ENCODE peak calls at places on chromosomes 3 and 15, in five cellular contexts. Z, E, F, M and Q are unnamed samples.

GRCh38 chr15:73688455-73688854 is 4.3 kb downstream of the CD276 start:
- DNase-seq in E (no peak), F (no peak), Z (no peak), M (no peak), Q (no peak)

GRCh38 chr15:62068071-62068786 is 1.5 kb downstream of the C2CD4A start:
- DNase-seq in E (peak; percentile 33), M (peak; percentile 29), F (peak; percentile 65), Z (no peak), Q (no peak)

GRCh38 chr3:69536306-69537020 is 150.6 kb upstream of the FRMD4B start:
- DNase-seq in F (no peak), M (no peak), E (no peak), Z (no peak), Q (no peak)

GRCh38 chr3:123880998-123881561 is 3.1 kb downstream of the MYLK start:
- DNase-seq in M (peak; percentile 41), E (no peak), Z (no peak), F (peak; percentile 35), Q (no peak)

GRCh38 chr3:189766416-189766815 is 135.2 kb downstream of the TP63 start:
- DNase-seq in F (no peak), E (no peak), M (no peak), Z (no peak), Q (peak; percentile 35)

GRCh38 chr15:96334705-96335428 is 4.4 kb downstream of the NR2F2 start:
- DNase-seq in M (no peak), E (no peak), F (no peak), Z (no peak), Q (no peak)

GRCh38 chr3:32794487-32795308 is 23.1 kb upstream of the TRIM71 start:
- DNase-seq in M (no peak), Z (no peak), F (no peak), E (no peak), Q (no peak)

GRCh38 chr3:69683076-69683806 is 56.0 kb upstream of the MITF start:
- DNase-seq in Z (no peak), E (no peak), F (no peak), M (no peak), Q (no peak)

GRCh38 chr3:185924375-185924774 is 13.4 kb downstream of the TRA2B start:
- DNase-seq in M (no peak), Z (no peak), E (no peak), F (no peak), Q (no peak)

GRCh38 chr3:31534036-31534435 is 1.3 kb downstream of the STT3B start:
- DNase-seq in F (no peak), E (no peak), Z (no peak), M (peak; percentile 14), Q (no peak)

GRCh38 chr3:85148056-85148455 is 189.3 kb downstream of the CADM2 start:
- DNase-seq in F (peak; percentile 28), E (no peak), M (no peak), Z (no peak), Q (no peak)

GRCh38 chr15:95520922-95521321 is 809.6 kb upstream of the NR2F2 start:
- DNase-seq in M (no peak), E (no peak), F (no peak), Z (no peak), Q (no peak)

GRCh38 chr3:33440328-33440577 is at the start of gene UBP1:
- DNase-seq in E (peak; percentile 99), Z (no peak), M (no peak), F (no peak), Q (no peak)

GRCh38 chr15:84982301-84982920 is 755 bp downstream of the PDE8A start:
- DNase-seq in E (peak; percentile 46), Z (no peak), M (no peak), F (no peak), Q (no peak)

GRCh38 chr15:68691667-68692066 is 112.9 kb downstream of the CORO2B start:
- DNase-seq in Z (no peak), E (no peak), M (no peak), F (no peak), Q (no peak)

GRCh38 chr3:141449424-141449823 is 37.4 kb upstream of the RASA2 start:
- DNase-seq in M (no peak), F (no peak), Z (no peak), E (no peak), Q (no peak)

GRCh38 chr3:31448035-31448881 is 84.5 kb upstream of the STT3B start:
- DNase-seq in E (no peak), M (no peak), F (peak; percentile 48), Z (no peak), Q (no peak)

GRCh38 chr15:95799286-95800187 is 531.0 kb upstream of the NR2F2 start:
- DNase-seq in M (peak; percentile 38), F (no peak), Z (no peak), E (no peak), Q (peak; percentile 86)

GRCh38 chr15:72288796-72289596 is 16.6 kb upstream of the PARP6 start:
- DNase-seq in E (no peak), M (no peak), Z (no peak), F (no peak), Q (no peak)

GRCh38 chr15:77773903-77774302 is 141.2 kb upstream of the LINGO1 start:
- DNase-seq in E (no peak), F (no peak), Z (no peak), M (no peak), Q (no peak)

GRCh38 chr15:96360581-96361308 is 30.2 kb downstream of the NR2F2 start:
- DNase-seq in E (no peak), Z (no peak), F (no peak), M (no peak), Q (no peak)

GRCh38 chr3:57691411-57692133 is 1.3 kb downstream of the DENND6A start:
- DNase-seq in E (no peak), Z (no peak), M (no peak), F (no peak), Q (no peak)

GRCh38 chr3:89419647-89420141 is 312.3 kb downstream of the EPHA3 start:
- DNase-seq in E (no peak), M (no peak), F (no peak), Z (no peak), Q (no peak)

GRCh38 chr15:70321106-70321809 is 223.5 kb upstream of the TLE3 start:
- DNase-seq in Z (no peak), F (no peak), M (no peak), E (no peak), Q (no peak)

GRCh38 chr15:81887913-81888312 is 157.9 kb downstream of the MEX3B start:
- DNase-seq in F (no peak), Z (no peak), M (no peak), E (no peak), Q (peak; percentile 64)

GRCh38 chr3:154327871-154328270 is 3.6 kb upstream of the DHX36 start:
- DNase-seq in E (no peak), Z (no peak), F (no peak), M (no peak), Q (no peak)

GRCh38 chr15:52331490-52332240 is 36.1 kb upstream of the MYO5C start:
- DNase-seq in E (no peak), F (peak; percentile 27), Z (no peak), M (peak; percentile 44), Q (peak; percentile 60)

GRCh38 chr15:61034793-61035710 is 194.1 kb downstream of the RORA start:
- DNase-seq in E (no peak), M (no peak), F (no peak), Z (no peak), Q (no peak)

GRCh38 chr3:159401069-159401468 is 587.6 kb upstream of the IL12A start:
- DNase-seq in F (no peak), E (no peak), M (no peak), Z (no peak), Q (no peak)

GRCh38 chr3:100023150-100023549 is 91.2 kb downstream of the FILIP1L start:
- DNase-seq in E (no peak), Z (no peak), F (no peak), M (no peak), Q (no peak)

GRCh38 chr3:99648091-99648490 is 9.7 kb downstream of the COL8A1 start:
- DNase-seq in F (no peak), Z (no peak), E (no peak), M (no peak), Q (no peak)

DNA sequence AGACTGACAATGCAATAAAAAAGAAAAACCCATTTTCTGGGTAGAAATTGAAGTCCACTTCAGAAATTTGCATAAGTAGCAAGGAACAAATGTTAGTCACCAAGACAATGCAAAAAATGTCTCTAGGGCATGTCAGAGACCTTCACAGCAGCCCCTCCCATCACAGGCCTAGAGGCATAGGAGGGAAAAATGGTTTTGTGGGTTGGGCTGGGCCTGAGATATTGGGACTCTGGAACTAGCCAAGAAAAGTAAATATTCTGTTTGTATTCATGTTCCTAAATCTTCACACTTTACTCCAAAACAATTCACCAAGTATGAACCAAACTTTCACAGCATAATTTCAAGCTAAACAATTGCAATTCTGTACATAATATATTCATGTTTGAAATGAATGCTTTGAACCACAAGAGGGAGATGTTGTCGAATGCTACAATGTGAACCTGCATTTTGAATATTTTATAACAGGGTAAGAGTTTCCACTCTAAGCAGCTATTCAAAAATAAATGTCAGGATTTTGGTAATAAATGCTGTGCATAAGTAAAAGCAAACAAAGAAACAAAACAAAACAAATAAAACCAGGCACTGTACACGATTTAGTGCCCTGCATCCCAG is 429.2 kb downstream of the OTOL1 start:
- DNase-seq in M (no peak), F (no peak), Z (no peak), E (no peak), Q (no peak)
- TF ChIP-seq CTCF in M (no peak), F (no peak), Z (no peak), E (no peak), Q (no peak)

GRCh38 chr15:63969652-63970421 is 76.4 kb downstream of the DAPK2 start:
- DNase-seq in F (no peak), Z (no peak), M (no peak), E (no peak), Q (no peak)
- H3K27ac ChIP-seq in F (no peak overlapping the region), Z (no peak overlapping the region), M (no peak overlapping the region), E (no peak overlapping the region), Q (no peak overlapping the region)

GRCh38 chr3:49119036-49119435 is 1.6 kb downstream of the USP19 start:
- DNase-seq in F (no peak), Z (no peak), E (peak; percentile 59), M (no peak), Q (no peak)
- TF ChIP-seq CTCF in F (no peak), Z (no peak), E (no peak), M (no peak), Q (no peak)

GRCh38 chr15:35281515-35281914 is 196.4 kb upstream of the NANOGP8 start:
- DNase-seq in Z (no peak), E (no peak), M (no peak), F (no peak), Q (peak; percentile 51)
- H3K27ac ChIP-seq in Z (no peak overlapping the region), E (no peak overlapping the region), M (no peak overlapping the region), F (no peak overlapping the region), Q (no peak overlapping the region)

GRCh38 chr3:50352762-50353161 is 2.1 kb downstream of the CYB561D2 start:
- DNase-seq in F (no peak), Z (no peak), M (peak; percentile 47), E (no peak), Q (no peak)
- TF ChIP-seq CTCF in F (peak; percentile 32), Z (no peak), M (peak; percentile 9), E (no peak), Q (no peak)

GRCh38 chr15:29670266-29670665 is 152.0 kb downstream of the TJP1 start:
- DNase-seq in E (no peak), Z (no peak), M (no peak), F (no peak), Q (no peak)
- H3K27ac ChIP-seq in E (no peak overlapping the region), Z (no peak overlapping the region), M (peak overlapping the region; percentile 93), F (no peak overlapping the region), Q (peak overlapping the region; percentile 68)

GRCh38 chr3:48697952-48698351 is 12.2 kb upstream of the NCKIPSD start:
- DNase-seq in E (no peak), F (no peak), M (no peak), Z (no peak), Q (no peak)
- TF ChIP-seq CTCF in E (no peak), F (no peak), M (no peak), Z (no peak), Q (no peak)

GRCh38 chr3:138949445-138950005 is 2.5 kb downstream of the FOXL2NB start:
- DNase-seq in F (no peak), M (no peak), Z (no peak), E (no peak), Q (no peak)
- H3K27ac ChIP-seq in F (no peak overlapping the region), M (no peak overlapping the region), Z (no peak overlapping the region), E (peak overlapping the region; percentile 100), Q (no peak overlapping the region)